ENCODE peak calls at places on chromosomes 2 and 18, in ten cellular contexts. L is CD4-positive, alpha-beta T cell; A is cardiac fibroblast; B is AG04450; M is osteocyte; V is uterus; D is Panc1; W is OCI-LY7; Q is B cell; S is heart right ventricle. C is an unnamed sample.

GRCh38 chr2:129689600-129689999 is 289.9 kb upstream of the RAB6C start:
- DNase-seq in L (no peak), A (no peak), B (no peak), M (no peak), V (no peak), D (no peak), W (no peak), Q (no peak), S (no peak), C (no peak)

GRCh38 chr2:236221798-236222197 is 42.4 kb downstream of the ASB18 start:
- DNase-seq in L (no peak), A (no peak), B (no peak), M (no peak), V (no peak), D (no peak), W (no peak), Q (no peak), S (no peak), C (no peak)

GRCh38 chr2:159904127-159904564 is 106.1 kb upstream of the CD302 start:
- DNase-seq in L (peak; percentile 47), A (peak; percentile 7), B (no peak), M (peak; percentile 84), V (no peak), D (no peak), W (no peak), Q (no peak), S (peak; percentile 12), C (no peak)

GRCh38 chr2:239519081-239519920 is 118.5 kb upstream of the HDAC4 start:
- DNase-seq in L (no peak), A (no peak), B (no peak), M (no peak), V (no peak), D (no peak), W (no peak), Q (no peak), S (no peak), C (no peak)

GRCh38 chr2:203237501-203238238 is 1.1 kb upstream of the CYP20A1 start:
- DNase-seq in L (no peak), A (no peak), B (no peak), M (no peak), V (no peak), D (no peak), W (peak; percentile 28), Q (peak; percentile 13), S (no peak), C (no peak)

GRCh38 chr2:106020821-106021316 is 173.2 kb downstream of the UXS1 start:
- DNase-seq in L (no peak), A (no peak), B (no peak), M (peak; percentile 57), V (peak; percentile 44), D (no peak), W (no peak), Q (no peak), S (peak; percentile 16), C (no peak)

GRCh38 chr18:4844320-4844719 is 352.7 kb downstream of the AKAIN1 start:
- DNase-seq in L (no peak), A (no peak), B (no peak), M (no peak), V (no peak), D (no peak), W (no peak), Q (no peak), S (no peak), C (no peak)

GRCh38 chr2:240949791-240950705 is 43.9 kb downstream of the CROCC2 start:
- DNase-seq in L (no peak), A (no peak), B (no peak), M (peak; percentile 80), V (no peak), D (no peak), W (no peak), Q (no peak), S (no peak), C (peak; percentile 6)

GRCh38 chr2:102042196-102043041 is 50.7 kb downstream of the IL1R2 start:
- DNase-seq in L (no peak), A (no peak), B (no peak), M (no peak), V (no peak), D (no peak), W (no peak), Q (no peak), S (no peak), C (no peak)

GRCh38 chr18:74197705-74198341 is 49.5 kb downstream of the TIMM21 start:
- DNase-seq in L (no peak), A (no peak), B (no peak), M (peak; percentile 80), V (no peak), D (no peak), W (peak; percentile 21), Q (no peak), S (no peak), C (no peak)

GRCh38 chr2:230318190-230319121 is 8.5 kb upstream of the SP140L start:
- DNase-seq in L (no peak), A (no peak), B (no peak), M (no peak), V (no peak), D (no peak), W (peak; percentile 74), Q (peak; percentile 50), S (no peak), C (no peak)

GRCh38 chr2:48755473-48755872 is at the start of gene LHCGR:
- DNase-seq in L (no peak), A (no peak), B (no peak), M (no peak), V (no peak), D (no peak), W (no peak), Q (no peak), S (no peak), C (peak; percentile 22)

GRCh38 chr2:99476629-99477028 is 13.2 kb downstream of the REV1 start:
- DNase-seq in L (no peak), A (no peak), B (no peak), M (no peak), V (no peak), D (no peak), W (no peak), Q (no peak), S (peak; percentile 17), C (no peak)

DNA sequence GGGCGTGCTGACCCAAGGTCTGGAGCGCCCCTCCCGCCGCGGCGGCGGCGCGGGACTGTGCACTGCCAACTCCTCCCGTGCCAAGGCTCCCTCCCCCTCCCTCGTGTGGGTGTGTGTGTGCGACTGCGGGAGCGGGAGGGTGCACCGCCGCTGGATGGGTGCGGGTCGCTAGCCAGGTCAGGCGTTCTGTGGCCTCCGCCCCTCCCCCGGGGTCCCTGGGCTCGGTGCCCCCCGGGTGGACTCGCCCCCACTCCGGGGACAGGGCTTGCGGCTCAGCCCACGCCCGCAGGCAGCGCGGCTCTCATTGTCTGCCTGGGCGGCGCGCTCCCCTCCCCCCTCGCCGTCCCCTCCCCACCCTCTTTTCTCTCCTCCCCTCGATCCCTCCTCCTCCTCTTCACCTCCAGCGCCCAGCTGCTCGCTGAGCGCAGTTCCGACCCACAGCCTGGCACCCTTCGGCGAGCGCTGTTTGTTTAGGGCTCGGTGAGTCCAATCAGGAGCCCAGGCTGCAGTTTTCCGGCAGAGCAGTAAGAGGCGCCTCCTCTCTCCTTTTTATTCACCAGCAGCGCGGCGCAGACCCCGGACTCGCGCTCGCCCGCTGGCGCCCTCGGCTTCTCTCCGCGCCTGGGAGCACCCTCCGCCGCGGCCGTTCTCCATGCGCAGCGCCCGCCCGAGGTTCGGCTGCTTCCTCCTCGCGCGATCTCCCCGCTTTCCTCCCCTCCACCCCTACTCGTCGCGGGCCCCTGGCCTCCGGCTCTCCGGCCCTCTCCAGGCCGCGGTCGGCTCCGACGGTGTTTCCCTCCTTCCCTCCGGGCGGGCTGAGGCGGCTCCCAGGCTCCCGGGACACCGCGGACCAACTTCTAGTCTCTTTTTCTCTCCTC is at the start of gene GATA6:
- DNase-seq in L (no peak), A (peak; percentile 89), B (peak; percentile 70), M (peak; percentile 92), V (peak; percentile 93), D (peak; percentile 27), W (no peak), Q (no peak), S (peak; percentile 90), C (peak; percentile 77)
- TF ChIP-seq CTCF in L (no peak), A (peak; percentile 55), B (peak; percentile 69), M (peak; percentile 68), V (peak; percentile 27), D (peak; percentile 69), W (no peak), Q (no peak), S (peak; percentile 49), C (peak; percentile 45)

DNA sequence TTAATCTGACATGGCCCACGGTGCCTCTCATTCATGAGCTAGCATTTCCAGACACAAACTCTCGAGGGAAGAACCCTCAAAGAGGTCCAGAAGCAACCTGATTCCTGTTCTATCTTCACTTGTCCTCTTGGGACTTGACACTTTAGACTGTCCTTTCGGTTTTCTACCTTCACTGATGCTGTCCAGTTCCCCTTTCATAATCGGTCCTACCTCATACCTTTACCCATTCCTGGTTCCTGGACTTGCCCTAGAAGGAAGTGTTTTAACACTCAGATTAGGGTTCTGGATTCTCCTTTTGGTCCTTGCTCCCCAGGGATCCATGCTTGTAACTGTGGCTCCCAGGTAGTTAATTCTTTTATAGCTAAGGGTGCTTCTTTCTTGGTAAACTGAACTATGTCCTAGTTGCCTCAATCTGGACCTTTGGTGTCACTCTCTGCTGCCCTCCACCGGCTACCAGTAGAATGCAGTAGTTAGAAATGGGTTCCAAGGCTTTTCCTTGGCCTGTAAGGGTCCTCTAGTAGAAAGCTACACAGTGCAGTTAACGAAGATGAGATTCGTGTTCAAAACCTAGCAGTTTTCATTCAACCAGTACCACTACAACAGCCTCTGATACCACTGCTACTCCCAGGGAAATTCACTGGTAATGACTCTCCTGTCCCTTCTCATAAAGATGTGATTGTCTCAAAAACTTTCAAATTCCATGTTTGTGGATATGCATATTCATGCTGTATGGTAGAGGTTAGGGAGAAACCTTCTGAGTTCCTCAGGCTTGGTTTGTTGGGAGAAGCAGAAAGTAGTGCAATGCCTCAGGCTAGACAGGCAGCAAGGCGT is 178.1 kb upstream of the CYP26B1 start:
- DNase-seq in L (no peak), A (peak; percentile 39), B (no peak), M (no peak), V (no peak), D (no peak), W (peak; percentile 18), Q (no peak), S (no peak), C (no peak)
- TF ChIP-seq CTCF in L (no peak), A (peak; percentile 84), B (peak; percentile 69), M (peak; percentile 48), V (no peak), D (peak; percentile 78), W (peak; percentile 82), Q (peak; percentile 38), S (peak; percentile 58), C (peak; percentile 48)

DNA sequence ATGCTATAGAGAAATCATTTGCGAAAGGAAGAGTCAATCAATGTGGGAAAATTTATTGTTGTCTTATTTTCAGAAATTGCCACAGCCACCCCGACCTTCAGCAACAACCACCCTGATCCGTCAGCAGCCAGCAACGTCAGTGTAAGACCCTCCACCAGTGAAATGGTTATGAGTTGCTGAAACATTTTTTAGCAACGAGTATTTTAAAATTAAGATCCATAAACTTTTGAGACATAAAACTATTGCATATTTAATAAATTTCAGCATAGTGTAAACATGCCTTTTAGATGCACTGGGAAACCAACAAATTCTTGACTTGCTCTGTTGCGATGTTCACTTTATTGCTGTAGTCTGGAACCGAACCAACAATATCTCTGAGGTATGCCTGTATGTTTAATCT is 887.9 kb downstream of the DCDC2C start:
- DNase-seq in L (no peak), A (no peak), B (no peak), M (no peak), V (no peak), D (no peak), W (no peak), Q (no peak), S (no peak), C (no peak)
- TF ChIP-seq CTCF in L (no peak), A (no peak), B (no peak), M (no peak), V (no peak), D (no peak), W (no peak), Q (no peak), S (no peak), C (no peak)

GRCh38 chr2:79940366-79940765 is 364.2 kb downstream of the LRRTM1 start:
- DNase-seq in L (no peak), A (no peak), B (no peak), M (no peak), V (no peak), D (no peak), W (no peak), Q (no peak), S (no peak), C (no peak)
- TF ChIP-seq CTCF in L (no peak), A (no peak), B (no peak), M (no peak), V (no peak), D (no peak), W (no peak), Q (no peak), S (no peak), C (no peak)